ENCODE peak calls at places on chromosomes 3 and 15, in ten cellular contexts. U is AG10803, L is activated B cell treated with CpG ODN at 0.5 μM for 24 hours, O is mesothelial cell of epicardium, Y is mucosa of descending colon, E is HFF-Myc, Q is SK-N-SH, B is Caco-2, T is HFFc6, G is H9. W is an unnamed sample.
A peak's percentile ranks its signal among the peaks of the same experiment; 100 is the strongest.

GRCh38 chr3:186670148-186670547 is 4.3 kb downstream of the HRG start:
- DNase-seq in L (no peak), T (no peak), B (no peak), Q (no peak), G (no peak), E (no peak), O (no peak), U (no peak), Y (no peak), W (no peak)

GRCh38 chr3:195558602-195559001 is 15.5 kb upstream of the PPP1R2 start:
- DNase-seq in T (no peak), O (no peak), G (no peak), L (no peak), U (peak; percentile 33), Q (peak; percentile 34), Y (no peak), E (peak; percentile 52), B (peak; percentile 70), W (peak; percentile 78)

GRCh38 chr3:32818431-32819085 is 761 bp downstream of the TRIM71 start:
- DNase-seq in T (no peak), G (no peak), Q (peak; percentile 44), O (peak; percentile 54), E (no peak), U (no peak), B (peak; percentile 37), L (peak; percentile 15), Y (no peak), W (no peak)

GRCh38 chr3:133038089-133038730 is at the start of gene TMEM108:
- DNase-seq in T (no peak), Y (peak; percentile 65), O (peak; percentile 91), B (no peak), E (no peak), G (peak; percentile 97), Q (peak; percentile 95), U (peak; percentile 18), L (no peak), W (no peak)

GRCh38 chr3:5476403-5476802 is 288.9 kb downstream of the EDEM1 start:
- DNase-seq in U (no peak), B (no peak), Y (no peak), E (no peak), O (no peak), G (no peak), Q (no peak), T (no peak), L (no peak), W (no peak)

GRCh38 chr3:124878561-124879394 is 8.4 kb downstream of the ITGB5 start:
- DNase-seq in O (no peak), Y (no peak), T (peak; percentile 94), Q (no peak), L (no peak), U (peak; percentile 99), B (no peak), G (no peak), E (peak; percentile 93), W (peak; percentile 72)

GRCh38 chr3:141360888-141361598 is 7.3 kb upstream of the ZBTB38 start:
- DNase-seq in U (peak; percentile 85), T (peak; percentile 98), Q (peak; percentile 70), E (peak; percentile 77), Y (no peak), O (no peak), G (no peak), L (no peak), B (peak; percentile 87), W (peak; percentile 69)

GRCh38 chr3:71219744-71220638 is 363.5 kb downstream of the FOXP1 start:
- DNase-seq in U (no peak), T (no peak), O (no peak), G (no peak), B (no peak), Q (no peak), Y (no peak), E (no peak), L (no peak), W (no peak)

GRCh38 chr3:99473321-99473751 is 165.1 kb upstream of the COL8A1 start:
- DNase-seq in B (no peak), E (no peak), T (peak; percentile 48), O (no peak), U (peak; percentile 91), Q (no peak), L (no peak), Y (no peak), G (no peak), W (no peak)

GRCh38 chr3:40248591-40248990 is 60.9 kb upstream of the EIF1B start:
- DNase-seq in Q (no peak), L (no peak), Y (no peak), O (no peak), G (no peak), E (no peak), U (no peak), T (no peak), B (no peak), W (no peak)

GRCh38 chr3:139134678-139135372 is 90.1 kb upstream of the PRR23C start:
- DNase-seq in Q (no peak), U (no peak), O (no peak), E (no peak), T (no peak), L (no peak), Y (no peak), B (no peak), G (no peak), W (no peak)

GRCh38 chr15:25770618-25771369 is 92.3 kb downstream of the ATP10A start:
- DNase-seq in U (no peak), L (no peak), T (no peak), Q (no peak), Y (no peak), E (no peak), O (peak; percentile 21), B (no peak), G (no peak), W (no peak)

DNA sequence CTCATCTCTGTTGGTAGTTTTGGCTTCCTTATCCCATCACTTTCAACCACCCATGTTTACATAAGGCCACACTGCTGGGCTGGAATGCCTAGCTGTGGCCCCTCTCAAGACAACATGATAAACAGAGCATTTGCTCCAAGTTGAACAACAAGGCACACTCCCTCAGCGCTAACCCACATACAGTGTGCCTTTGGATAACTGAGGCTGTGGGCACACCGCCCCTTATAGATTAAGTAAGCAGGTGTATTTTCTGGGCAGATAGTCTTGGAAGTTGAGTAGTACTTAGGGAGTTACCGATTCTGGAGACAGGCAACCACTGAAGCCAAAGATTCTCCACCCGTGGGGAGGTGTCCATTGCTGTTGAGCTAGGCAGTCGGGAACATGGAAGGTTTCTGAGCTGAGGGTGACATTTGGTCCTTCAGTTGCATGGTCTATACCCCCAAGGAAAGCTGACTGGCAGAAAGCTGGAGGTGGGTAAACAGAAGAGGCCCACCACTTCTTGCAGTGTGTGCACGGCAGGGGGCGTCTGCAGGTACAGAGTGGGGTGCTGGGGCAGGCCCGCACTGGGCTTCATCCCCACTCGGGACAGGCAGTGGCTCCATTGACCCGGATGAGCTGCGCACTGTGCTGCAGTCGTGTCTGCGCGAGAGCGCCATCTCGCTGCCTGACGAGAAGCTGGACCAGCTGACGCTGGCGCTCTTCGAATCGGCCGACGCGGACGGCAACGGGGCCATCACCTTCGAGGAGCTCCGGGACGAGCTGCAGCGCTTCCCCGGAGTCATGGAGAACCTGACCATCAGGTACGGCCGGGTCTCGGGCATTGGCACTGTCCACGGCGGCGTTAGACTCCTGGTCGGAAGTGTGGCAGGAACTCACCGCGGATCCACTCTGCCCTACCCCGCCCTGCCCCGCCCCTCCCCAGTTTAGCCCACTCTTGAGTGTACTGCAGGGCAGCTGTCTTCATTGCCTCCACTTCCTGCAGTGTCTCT is 16.8 kb downstream of the NOX5 start:
- DNase-seq in O (peak; percentile 48), L (no peak), T (no peak), Y (peak; percentile 62), G (peak; percentile 86), U (peak; percentile 25), B (peak; percentile 36), E (no peak), Q (peak; percentile 83), W (peak; percentile 66)
- TF ChIP-seq CTCF in O (peak; percentile 38), L (no peak), T (peak; percentile 49), Y (peak; percentile 47), G (peak; percentile 83), U (peak; percentile 55), B (peak; percentile 34), E (peak; percentile 57), Q (peak; percentile 49), W (peak; percentile 67)

GRCh38 chr3:151426337-151426648 is 34.6 kb downstream of the IGSF10 start:
- DNase-seq in Y (no peak), T (no peak), E (no peak), Q (no peak), G (no peak), U (no peak), O (no peak), L (no peak), B (no peak), W (peak; percentile 12)
- TF ChIP-seq CTCF in Y (no peak), T (peak; percentile 10), E (no peak), Q (peak; percentile 17), G (peak; percentile 1), U (peak; percentile 0), O (peak; percentile 17), L (no peak), B (no peak), W (peak; percentile 30)

GRCh38 chr3:28273837-28274236 is 32.4 kb downstream of the CMC1 start:
- DNase-seq in B (no peak), Y (no peak), U (no peak), E (no peak), L (no peak), O (no peak), T (no peak), G (no peak), Q (no peak), W (no peak)

GRCh38 chr3:28267984-28268849 is 26.8 kb downstream of the CMC1 start:
- DNase-seq in B (peak; percentile 12), E (no peak), O (no peak), G (no peak), T (peak; percentile 1), U (no peak), L (no peak), Q (no peak), Y (no peak), W (no peak)

DNA sequence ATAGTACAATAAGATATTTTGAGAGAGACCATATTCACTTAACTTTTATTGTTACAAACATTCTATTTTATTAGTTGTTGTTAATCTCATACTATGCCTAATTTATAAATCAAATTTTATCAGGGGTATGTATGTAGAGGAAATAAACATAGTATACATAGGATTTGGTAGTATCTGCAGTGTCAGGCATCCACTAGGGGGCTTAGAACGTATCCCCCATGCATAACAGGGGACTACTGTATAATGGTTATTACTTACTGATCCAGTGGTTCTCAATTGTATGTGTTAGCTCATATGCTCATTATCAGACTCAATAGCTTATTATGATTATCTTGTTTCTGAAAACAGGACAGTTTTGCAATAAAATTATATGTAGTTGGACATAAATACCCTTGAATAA is 27.6 kb downstream of the CMC1 start:
- DNase-seq in Q (no peak), U (no peak), G (no peak), T (no peak), Y (no peak), B (no peak), L (no peak), O (no peak), E (no peak), W (no peak)
- TF ChIP-seq CTCF in Q (peak; percentile 44), U (no peak), G (peak; percentile 57), T (peak; percentile 51), Y (no peak), B (peak; percentile 21), L (no peak), O (no peak), E (peak; percentile 29), W (no peak)

DNA sequence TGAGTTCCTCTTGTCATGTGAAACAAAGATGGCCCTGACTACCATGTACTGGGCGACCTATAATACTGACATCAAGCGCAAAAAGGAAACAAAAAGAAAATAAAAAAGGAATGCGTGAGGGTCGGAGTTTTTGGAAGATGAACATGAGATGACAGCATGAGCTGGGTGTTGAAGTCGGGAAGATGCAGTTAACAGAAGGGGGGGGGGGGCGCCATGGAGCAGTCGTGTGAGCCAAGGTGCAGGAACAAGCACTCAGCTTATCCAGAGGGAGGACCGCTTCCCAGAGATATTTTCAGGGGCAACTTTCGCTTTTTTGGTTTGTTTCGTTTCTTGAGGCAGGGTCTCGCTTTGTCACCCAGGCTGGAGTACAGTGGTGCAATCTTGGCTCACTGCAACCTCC is 110.2 kb downstream of the RORA start:
- DNase-seq in G (peak; percentile 67), B (no peak), U (no peak), Y (no peak), E (no peak), L (no peak), Q (peak; percentile 37), O (no peak), T (no peak), W (no peak)
- TF ChIP-seq CTCF in G (peak; percentile 57), B (no peak), U (no peak), Y (no peak), E (peak; percentile 16), L (no peak), Q (peak; percentile 30), O (no peak), T (no peak), W (no peak)

W was measured in Calu3.